ENCODE peak calls at places on chromosome 5, in five cellular contexts. One of them, this sample, is unnamed.

GRCh38 chr5:166648736-166649135 is 1642.7 kb upstream of the WWC1 start:
- DNase-seq in retina: no peak
- DNase-seq in T follicular helper cell: no peak
- DNase-seq in astrocyte of the cerebellum: no peak
- DNase-seq in activated T-cell treated with anti-CD3 and anti-CD28 coated beads for 1 hour: no peak
- DNase-seq in this sample: no peak

GRCh38 chr5:113250341-113250953 is 184.3 kb downstream of the TSSK1B start:
- DNase-seq in T follicular helper cell: no peak
- DNase-seq in astrocyte of the cerebellum: peak; percentile 92
- DNase-seq in retina: no peak
- DNase-seq in activated T-cell treated with anti-CD3 and anti-CD28 coated beads for 1 hour: no peak
- DNase-seq in this sample: peak; percentile 93

GRCh38 chr5:146426853-146427618 is 20.1 kb upstream of the TCERG1 start:
- DNase-seq in astrocyte of the cerebellum: peak; percentile 18
- DNase-seq in retina: peak; percentile 32
- DNase-seq in activated T-cell treated with anti-CD3 and anti-CD28 coated beads for 1 hour: no peak
- DNase-seq in T follicular helper cell: no peak
- DNase-seq in this sample: no peak

GRCh38 chr5:144941-145340 is 46.4 kb upstream of the LRRC14B start:
- DNase-seq in T follicular helper cell: no peak
- DNase-seq in activated T-cell treated with anti-CD3 and anti-CD28 coated beads for 1 hour: no peak
- DNase-seq in retina: no peak
- DNase-seq in astrocyte of the cerebellum: no peak
- DNase-seq in this sample: no peak

GRCh38 chr5:138334867-138335447 is 3.1 kb upstream of the FAM53C start:
- DNase-seq in retina: no peak
- DNase-seq in T follicular helper cell: no peak
- DNase-seq in astrocyte of the cerebellum: no peak
- DNase-seq in activated T-cell treated with anti-CD3 and anti-CD28 coated beads for 1 hour: no peak
- DNase-seq in this sample: no peak

GRCh38 chr5:137137013-137137632 is 362.0 kb downstream of the SPOCK1 start:
- DNase-seq in astrocyte of the cerebellum: no peak
- DNase-seq in retina: no peak
- DNase-seq in T follicular helper cell: no peak
- DNase-seq in activated T-cell treated with anti-CD3 and anti-CD28 coated beads for 1 hour: no peak
- DNase-seq in this sample: no peak

GRCh38 chr5:56822961-56823360 is 7.6 kb downstream of the MAP3K1 start:
- DNase-seq in retina: no peak
- DNase-seq in activated T-cell treated with anti-CD3 and anti-CD28 coated beads for 1 hour: no peak
- DNase-seq in astrocyte of the cerebellum: no peak
- DNase-seq in T follicular helper cell: no peak
- DNase-seq in this sample: no peak

GRCh38 chr5:63401434-63402046 is 560.7 kb downstream of the HTR1A start:
- DNase-seq in T follicular helper cell: no peak
- DNase-seq in activated T-cell treated with anti-CD3 and anti-CD28 coated beads for 1 hour: no peak
- DNase-seq in astrocyte of the cerebellum: peak; percentile 12
- DNase-seq in retina: peak; percentile 56
- DNase-seq in this sample: no peak

GRCh38 chr5:7321724-7322123 is 74.2 kb upstream of the ADCY2 start:
- DNase-seq in retina: no peak
- DNase-seq in astrocyte of the cerebellum: peak; percentile 88
- DNase-seq in activated T-cell treated with anti-CD3 and anti-CD28 coated beads for 1 hour: no peak
- DNase-seq in T follicular helper cell: no peak
- DNase-seq in this sample: no peak

GRCh38 chr5:179375236-179375685 is 30.0 kb upstream of the ADAMTS2 start:
- DNase-seq in activated T-cell treated with anti-CD3 and anti-CD28 coated beads for 1 hour: no peak
- DNase-seq in astrocyte of the cerebellum: no peak
- DNase-seq in T follicular helper cell: no peak
- DNase-seq in retina: no peak
- DNase-seq in this sample: no peak

GRCh38 chr5:98836175-98836574 is 62.7 kb downstream of the RGMB start:
- DNase-seq in activated T-cell treated with anti-CD3 and anti-CD28 coated beads for 1 hour: no peak
- DNase-seq in astrocyte of the cerebellum: no peak
- DNase-seq in retina: no peak
- DNase-seq in T follicular helper cell: no peak
- DNase-seq in this sample: no peak

GRCh38 chr5:159050408-159051091 is 49.2 kb downstream of the EBF1 start:
- DNase-seq in activated T-cell treated with anti-CD3 and anti-CD28 coated beads for 1 hour: no peak
- DNase-seq in T follicular helper cell: no peak
- DNase-seq in retina: peak; percentile 54
- DNase-seq in astrocyte of the cerebellum: peak; percentile 52
- DNase-seq in this sample: no peak

GRCh38 chr5:149205625-149206523 is 64.6 kb downstream of the ABLIM3 start:
- DNase-seq in activated T-cell treated with anti-CD3 and anti-CD28 coated beads for 1 hour: no peak
- DNase-seq in T follicular helper cell: no peak
- DNase-seq in retina: no peak
- DNase-seq in astrocyte of the cerebellum: peak; percentile 58
- DNase-seq in this sample: no peak

GRCh38 chr5:31361906-31362900 is 168.7 kb downstream of the CDH6 start:
- DNase-seq in activated T-cell treated with anti-CD3 and anti-CD28 coated beads for 1 hour: no peak
- DNase-seq in astrocyte of the cerebellum: peak; percentile 42
- DNase-seq in retina: no peak
- DNase-seq in T follicular helper cell: no peak
- DNase-seq in this sample: no peak

GRCh38 chr5:139075066-139076050 is 122.8 kb downstream of the SIL1 start:
- DNase-seq in retina: no peak
- DNase-seq in T follicular helper cell: no peak
- DNase-seq in activated T-cell treated with anti-CD3 and anti-CD28 coated beads for 1 hour: no peak
- DNase-seq in astrocyte of the cerebellum: no peak
- DNase-seq in this sample: no peak

GRCh38 chr5:86665984-86666760 is 48.4 kb downstream of the COX7C start:
- DNase-seq in astrocyte of the cerebellum: no peak
- DNase-seq in T follicular helper cell: no peak
- DNase-seq in activated T-cell treated with anti-CD3 and anti-CD28 coated beads for 1 hour: peak; percentile 1
- DNase-seq in retina: no peak
- DNase-seq in this sample: no peak

GRCh38 chr5:151005975-151006576 is 14.3 kb upstream of the GPX3 start:
- DNase-seq in retina: peak; percentile 16
- DNase-seq in T follicular helper cell: no peak
- DNase-seq in activated T-cell treated with anti-CD3 and anti-CD28 coated beads for 1 hour: no peak
- DNase-seq in astrocyte of the cerebellum: no peak
- DNase-seq in this sample: no peak

GRCh38 chr5:141354900-141355469 is at the start of gene PCDHGA4:
- DNase-seq in retina: no peak
- DNase-seq in T follicular helper cell: no peak
- DNase-seq in astrocyte of the cerebellum: no peak
- DNase-seq in activated T-cell treated with anti-CD3 and anti-CD28 coated beads for 1 hour: no peak
- DNase-seq in this sample: no peak

GRCh38 chr5:50302815-50303490 is 138.1 kb downstream of the EMB start:
- DNase-seq in activated T-cell treated with anti-CD3 and anti-CD28 coated beads for 1 hour: no peak
- DNase-seq in T follicular helper cell: no peak
- DNase-seq in astrocyte of the cerebellum: no peak
- DNase-seq in retina: no peak
- DNase-seq in this sample: no peak

GRCh38 chr5:113678924-113679575 is 165.6 kb downstream of the YTHDC2 start:
- DNase-seq in astrocyte of the cerebellum: peak; percentile 11
- DNase-seq in retina: peak; percentile 78
- DNase-seq in activated T-cell treated with anti-CD3 and anti-CD28 coated beads for 1 hour: no peak
- DNase-seq in T follicular helper cell: no peak
- DNase-seq in this sample: no peak

GRCh38 chr5:15021286-15022046 is 149.9 kb upstream of the ANKH start:
- DNase-seq in astrocyte of the cerebellum: peak; percentile 47
- DNase-seq in activated T-cell treated with anti-CD3 and anti-CD28 coated beads for 1 hour: no peak
- DNase-seq in retina: peak; percentile 45
- DNase-seq in T follicular helper cell: no peak
- DNase-seq in this sample: no peak

GRCh38 chr5:125550237-125550636 is 803.8 kb upstream of the ZNF608 start:
- DNase-seq in activated T-cell treated with anti-CD3 and anti-CD28 coated beads for 1 hour: no peak
- DNase-seq in retina: peak; percentile 74
- DNase-seq in T follicular helper cell: no peak
- DNase-seq in astrocyte of the cerebellum: peak; percentile 73
- DNase-seq in this sample: no peak

GRCh38 chr5:155735388-155735787 is 591.6 kb upstream of the SGCD start:
- DNase-seq in retina: no peak
- DNase-seq in activated T-cell treated with anti-CD3 and anti-CD28 coated beads for 1 hour: no peak
- DNase-seq in astrocyte of the cerebellum: no peak
- DNase-seq in T follicular helper cell: no peak
- DNase-seq in this sample: no peak

GRCh38 chr5:155004138-155004744 is 9.3 kb upstream of the KIF4B start:
- DNase-seq in activated T-cell treated with anti-CD3 and anti-CD28 coated beads for 1 hour: no peak
- DNase-seq in retina: no peak
- DNase-seq in T follicular helper cell: no peak
- DNase-seq in astrocyte of the cerebellum: no peak
- DNase-seq in this sample: no peak

GRCh38 chr5:157372472-157372822 is 87.6 kb upstream of the NIPAL4 start:
- DNase-seq in astrocyte of the cerebellum: no peak
- DNase-seq in T follicular helper cell: no peak
- DNase-seq in retina: no peak
- DNase-seq in activated T-cell treated with anti-CD3 and anti-CD28 coated beads for 1 hour: no peak
- DNase-seq in this sample: no peak

GRCh38 chr5:35963381-35963843 is 25.0 kb upstream of the CAPSL start:
- DNase-seq in T follicular helper cell: no peak
- DNase-seq in retina: no peak
- DNase-seq in astrocyte of the cerebellum: no peak
- DNase-seq in activated T-cell treated with anti-CD3 and anti-CD28 coated beads for 1 hour: no peak
- DNase-seq in this sample: no peak

GRCh38 chr5:60677831-60678664 is 21.9 kb downstream of the DEPDC1B start:
- DNase-seq in astrocyte of the cerebellum: peak; percentile 38
- DNase-seq in retina: peak; percentile 18
- DNase-seq in T follicular helper cell: no peak
- DNase-seq in activated T-cell treated with anti-CD3 and anti-CD28 coated beads for 1 hour: no peak
- DNase-seq in this sample: no peak

GRCh38 chr5:133992429-133993151 is 12.2 kb downstream of the VDAC1 start:
- DNase-seq in astrocyte of the cerebellum: no peak
- DNase-seq in activated T-cell treated with anti-CD3 and anti-CD28 coated beads for 1 hour: no peak
- DNase-seq in T follicular helper cell: no peak
- DNase-seq in retina: no peak
- DNase-seq in this sample: no peak

GRCh38 chr5:148620696-148621095 is 33.6 kb downstream of the HTR4 start:
- DNase-seq in activated T-cell treated with anti-CD3 and anti-CD28 coated beads for 1 hour: no peak
- DNase-seq in retina: no peak
- DNase-seq in astrocyte of the cerebellum: no peak
- DNase-seq in T follicular helper cell: no peak
- DNase-seq in this sample: no peak

GRCh38 chr5:62466228-62466627 is 53.7 kb downstream of the IPO11 start:
- DNase-seq in retina: no peak
- DNase-seq in astrocyte of the cerebellum: no peak
- DNase-seq in activated T-cell treated with anti-CD3 and anti-CD28 coated beads for 1 hour: no peak
- DNase-seq in T follicular helper cell: no peak
- DNase-seq in this sample: no peak